ENCODE peak calls at places on chromosomes 12 and 14, in ten cellular contexts. One of them, this sample, is unnamed. For H3K4me1, the result is how much of the 10 kb centered on the place peaks cover.

GRCh38 chr14:66137076-66137475 is 349.1 kb upstream of the CCDC196 start:
- DNase-seq in SK-N-SH: no peak
- DNase-seq in fibroblast of lung: no peak
- DNase-seq in neuronal stem cell: no peak
- DNase-seq in IMR-90: no peak
- DNase-seq in colonic mucosa: no peak
- DNase-seq in mammary epithelial cell: no peak
- DNase-seq in H9: no peak
- DNase-seq in Karpas-422: no peak
- DNase-seq in GM23248: no peak
- DNase-seq in this sample: no peak

GRCh38 chr12:9869307-9870161 is at the start of gene CLEC2B:
- DNase-seq in colonic mucosa: no peak
- DNase-seq in Karpas-422: no peak
- DNase-seq in mammary epithelial cell: peak
- DNase-seq in fibroblast of lung: peak
- DNase-seq in IMR-90: peak
- DNase-seq in SK-N-SH: no peak
- DNase-seq in neuronal stem cell: no peak
- DNase-seq in GM23248: peak
- DNase-seq in H9: no peak
- DNase-seq in this sample: no peak

GRCh38 chr12:51847830-51848727 is at the start of gene FIGNL2:
- DNase-seq in mammary epithelial cell: no peak
- DNase-seq in GM23248: peak
- DNase-seq in colonic mucosa: no peak
- DNase-seq in neuronal stem cell: peak
- DNase-seq in SK-N-SH: peak
- DNase-seq in fibroblast of lung: peak
- DNase-seq in IMR-90: peak
- DNase-seq in Karpas-422: no peak
- DNase-seq in H9: peak
- DNase-seq in this sample: peak

GRCh38 chr12:4595881-4596280 is 33.9 kb downstream of the DYRK4 start:
- DNase-seq in Karpas-422: no peak
- DNase-seq in neuronal stem cell: no peak
- DNase-seq in mammary epithelial cell: no peak
- DNase-seq in IMR-90: no peak
- DNase-seq in GM23248: no peak
- DNase-seq in fibroblast of lung: no peak
- DNase-seq in H9: no peak
- DNase-seq in SK-N-SH: no peak
- DNase-seq in colonic mucosa: no peak
- DNase-seq in this sample: no peak

GRCh38 chr14:95619785-95620417 is 66.3 kb upstream of the TCL1B start:
- DNase-seq in IMR-90: no peak
- DNase-seq in GM23248: no peak
- DNase-seq in fibroblast of lung: no peak
- DNase-seq in colonic mucosa: no peak
- DNase-seq in neuronal stem cell: no peak
- DNase-seq in SK-N-SH: no peak
- DNase-seq in Karpas-422: no peak
- DNase-seq in H9: peak
- DNase-seq in mammary epithelial cell: no peak
- DNase-seq in this sample: no peak

GRCh38 chr12:58252914-58253313 is 311.5 kb downstream of the ATP23 start:
- DNase-seq in Karpas-422: no peak
- DNase-seq in IMR-90: no peak
- DNase-seq in neuronal stem cell: no peak
- DNase-seq in GM23248: no peak
- DNase-seq in H9: no peak
- DNase-seq in mammary epithelial cell: no peak
- DNase-seq in fibroblast of lung: no peak
- DNase-seq in colonic mucosa: no peak
- DNase-seq in SK-N-SH: no peak
- DNase-seq in this sample: no peak

GRCh38 chr12:117202556-117202955 is 12.3 kb upstream of the FBXO21 start:
- DNase-seq in mammary epithelial cell: no peak
- DNase-seq in SK-N-SH: no peak
- DNase-seq in fibroblast of lung: no peak
- DNase-seq in GM23248: no peak
- DNase-seq in H9: no peak
- DNase-seq in Karpas-422: no peak
- DNase-seq in neuronal stem cell: no peak
- DNase-seq in IMR-90: no peak
- DNase-seq in colonic mucosa: no peak
- DNase-seq in this sample: no peak

GRCh38 chr12:131829351-131829794 is 1.2 kb downstream of the MMP17 start:
- DNase-seq in SK-N-SH: peak
- DNase-seq in fibroblast of lung: peak
- DNase-seq in mammary epithelial cell: peak
- DNase-seq in colonic mucosa: no peak
- DNase-seq in Karpas-422: no peak
- DNase-seq in GM23248: peak
- DNase-seq in IMR-90: no peak
- DNase-seq in neuronal stem cell: no peak
- DNase-seq in H9: peak
- DNase-seq in this sample: no peak

GRCh38 chr12:69916541-69917270 is 91.7 kb downstream of the MYRFL start:
- DNase-seq in mammary epithelial cell: no peak
- DNase-seq in IMR-90: no peak
- DNase-seq in H9: no peak
- DNase-seq in fibroblast of lung: peak
- DNase-seq in GM23248: peak
- DNase-seq in colonic mucosa: no peak
- DNase-seq in neuronal stem cell: no peak
- DNase-seq in Karpas-422: no peak
- DNase-seq in SK-N-SH: no peak
- DNase-seq in this sample: no peak

GRCh38 chr14:73462815-73463214 is 4.5 kb upstream of the NUMB start:
- DNase-seq in colonic mucosa: no peak
- DNase-seq in GM23248: peak
- DNase-seq in SK-N-SH: peak
- DNase-seq in neuronal stem cell: no peak
- DNase-seq in IMR-90: no peak
- DNase-seq in mammary epithelial cell: no peak
- DNase-seq in H9: no peak
- DNase-seq in fibroblast of lung: no peak
- DNase-seq in Karpas-422: no peak
- DNase-seq in this sample: no peak

GRCh38 chr14:104926619-104927431 is 2.1 kb downstream of the PLD4 start:
- DNase-seq in H9: no peak
- DNase-seq in mammary epithelial cell: no peak
- DNase-seq in fibroblast of lung: no peak
- DNase-seq in SK-N-SH: no peak
- DNase-seq in neuronal stem cell: no peak
- DNase-seq in IMR-90: no peak
- DNase-seq in GM23248: no peak
- DNase-seq in Karpas-422: peak
- DNase-seq in colonic mucosa: no peak
- DNase-seq in this sample: peak

GRCh38 chr14:53896773-53897172 is 59.9 kb downstream of the BMP4 start:
- DNase-seq in colonic mucosa: no peak
- DNase-seq in IMR-90: peak
- DNase-seq in SK-N-SH: no peak
- DNase-seq in GM23248: peak
- DNase-seq in mammary epithelial cell: no peak
- DNase-seq in fibroblast of lung: no peak
- DNase-seq in Karpas-422: no peak
- DNase-seq in H9: no peak
- DNase-seq in neuronal stem cell: no peak
- DNase-seq in this sample: no peak

GRCh38 chr12:92989715-92990484 is 60.8 kb upstream of the EEA1 start:
- DNase-seq in H9: no peak
- DNase-seq in SK-N-SH: no peak
- DNase-seq in GM23248: no peak
- DNase-seq in mammary epithelial cell: no peak
- DNase-seq in Karpas-422: no peak
- DNase-seq in colonic mucosa: no peak
- DNase-seq in neuronal stem cell: no peak
- DNase-seq in fibroblast of lung: no peak
- DNase-seq in IMR-90: no peak
- DNase-seq in this sample: no peak

GRCh38 chr12:92987846-92988621 is 58.9 kb upstream of the EEA1 start:
- DNase-seq in fibroblast of lung: no peak
- DNase-seq in IMR-90: no peak
- DNase-seq in H9: peak
- DNase-seq in SK-N-SH: no peak
- DNase-seq in colonic mucosa: no peak
- DNase-seq in GM23248: no peak
- DNase-seq in neuronal stem cell: no peak
- DNase-seq in Karpas-422: peak
- DNase-seq in mammary epithelial cell: no peak
- DNase-seq in this sample: no peak

GRCh38 chr12:92987362-92987761 is 58.3 kb upstream of the EEA1 start:
- DNase-seq in Karpas-422: peak
- DNase-seq in colonic mucosa: peak
- DNase-seq in IMR-90: peak
- DNase-seq in SK-N-SH: peak
- DNase-seq in GM23248: peak
- DNase-seq in H9: no peak
- DNase-seq in fibroblast of lung: peak
- DNase-seq in mammary epithelial cell: peak
- DNase-seq in neuronal stem cell: peak
- DNase-seq in this sample: no peak

GRCh38 chr12:92991134-92991533 is 62.0 kb upstream of the EEA1 start:
- DNase-seq in fibroblast of lung: no peak
- DNase-seq in IMR-90: no peak
- DNase-seq in SK-N-SH: no peak
- DNase-seq in colonic mucosa: no peak
- DNase-seq in neuronal stem cell: no peak
- DNase-seq in H9: no peak
- DNase-seq in GM23248: no peak
- DNase-seq in mammary epithelial cell: no peak
- DNase-seq in Karpas-422: no peak
- DNase-seq in this sample: no peak

DNA sequence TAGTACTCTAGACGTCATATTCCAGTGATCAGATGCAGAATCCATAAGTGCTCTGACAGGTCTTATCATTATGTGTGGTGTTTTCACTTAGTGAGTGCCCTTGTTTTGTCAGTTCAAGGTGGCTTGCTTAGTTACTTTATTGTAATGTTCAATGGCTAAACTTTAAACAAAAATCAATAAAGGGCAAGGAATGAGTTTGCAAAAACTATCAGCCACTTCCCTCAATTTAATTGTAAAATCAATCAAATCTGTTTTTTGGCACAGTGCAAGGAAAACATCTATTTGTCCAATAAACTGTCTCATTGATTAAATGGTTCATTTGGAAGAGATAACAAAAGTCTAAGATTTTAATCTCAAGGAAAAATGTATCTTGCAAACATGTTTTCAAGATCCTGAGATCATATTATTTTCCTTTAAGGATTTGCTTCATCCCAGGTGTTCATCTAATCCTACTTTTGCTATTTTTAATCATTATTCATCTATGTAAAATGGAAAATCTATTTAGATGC is 59.6 kb upstream of the EEA1 start:
- DNase-seq in H9: no peak
- DNase-seq in GM23248: no peak
- DNase-seq in mammary epithelial cell: no peak
- DNase-seq in fibroblast of lung: no peak
- DNase-seq in Karpas-422: no peak
- DNase-seq in IMR-90: no peak
- DNase-seq in SK-N-SH: no peak
- DNase-seq in neuronal stem cell: no peak
- DNase-seq in colonic mucosa: no peak
- DNase-seq in this sample: no peak
- H3K27ac ChIP-seq in H9: no peak
- H3K27ac ChIP-seq in GM23248: no peak
- H3K27ac ChIP-seq in mammary epithelial cell: no peak
- H3K27ac ChIP-seq in fibroblast of lung: no peak
- H3K27ac ChIP-seq in Karpas-422: no peak
- H3K27ac ChIP-seq in IMR-90: no peak
- H3K27ac ChIP-seq in SK-N-SH: no peak
- H3K27ac ChIP-seq in neuronal stem cell: no peak
- H3K27ac ChIP-seq in colonic mucosa: no peak
- H3K27ac ChIP-seq in this sample: no peak

DNA sequence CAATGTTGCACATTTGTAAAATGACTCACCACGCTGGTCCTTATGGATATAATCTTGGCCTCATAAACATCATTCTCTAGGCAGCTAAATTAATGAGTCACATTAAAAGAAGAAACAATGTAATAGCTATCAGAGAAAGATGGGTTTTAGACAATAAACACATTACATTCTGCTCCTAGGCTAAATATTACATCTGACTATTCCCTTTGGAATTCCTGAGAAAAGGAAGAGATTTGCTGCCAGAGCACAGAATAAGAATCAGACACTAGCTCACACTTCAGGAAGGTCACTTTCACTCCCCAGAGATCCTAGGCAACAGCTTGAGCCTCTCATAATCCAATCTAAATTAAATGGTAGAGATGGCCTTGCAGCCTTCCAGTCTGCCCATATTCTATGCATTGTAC is 218.2 kb downstream of the PTPRO start:
- DNase-seq in fibroblast of lung: peak
- DNase-seq in neuronal stem cell: no peak
- DNase-seq in SK-N-SH: no peak
- DNase-seq in GM23248: peak
- DNase-seq in H9: no peak
- DNase-seq in IMR-90: peak
- DNase-seq in colonic mucosa: no peak
- DNase-seq in mammary epithelial cell: no peak
- DNase-seq in Karpas-422: no peak
- DNase-seq in this sample: no peak
- H3K9ac ChIP-seq in fibroblast of lung: no peak
- H3K9ac ChIP-seq in neuronal stem cell: no peak
- H3K9ac ChIP-seq in SK-N-SH: peak
- H3K9ac ChIP-seq in GM23248: peak
- H3K9ac ChIP-seq in H9: no peak
- H3K9ac ChIP-seq in IMR-90: no peak
- H3K9ac ChIP-seq in colonic mucosa: no peak
- H3K9ac ChIP-seq in mammary epithelial cell: no peak
- H3K9ac ChIP-seq in Karpas-422: no peak
- H3K9ac ChIP-seq in this sample: no peak

DNA sequence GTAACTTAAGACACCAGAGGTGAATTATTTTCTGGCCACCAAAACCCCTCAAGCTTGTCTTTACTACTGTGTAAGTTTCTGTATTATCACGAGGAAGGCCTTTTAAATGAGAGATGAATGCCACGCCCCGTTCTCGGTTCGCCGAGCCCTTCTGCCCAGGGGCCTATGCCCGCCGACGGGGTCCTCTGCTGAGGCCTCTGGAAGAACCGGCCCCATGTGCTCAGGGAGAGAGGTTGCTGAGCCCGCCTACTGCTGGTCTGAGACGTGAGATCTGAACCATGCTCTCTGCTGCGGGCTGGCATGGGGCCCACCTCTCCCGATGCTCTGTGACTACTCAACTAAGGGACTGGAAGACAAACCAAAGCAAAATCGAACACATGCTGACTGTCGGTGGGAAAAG is 21.0 kb downstream of the AMN start:
- DNase-seq in neuronal stem cell: no peak
- DNase-seq in Karpas-422: no peak
- DNase-seq in fibroblast of lung: no peak
- DNase-seq in mammary epithelial cell: no peak
- DNase-seq in SK-N-SH: no peak
- DNase-seq in H9: no peak
- DNase-seq in IMR-90: no peak
- DNase-seq in GM23248: no peak
- DNase-seq in colonic mucosa: no peak
- DNase-seq in this sample: no peak
- H3K4me1 ChIP-seq in neuronal stem cell: under half
- H3K4me1 ChIP-seq in Karpas-422: under half
- H3K4me1 ChIP-seq in fibroblast of lung: under half
- H3K4me1 ChIP-seq in mammary epithelial cell: under half
- H3K4me1 ChIP-seq in SK-N-SH: under half
- H3K4me1 ChIP-seq in H9: under half
- H3K4me1 ChIP-seq in IMR-90: under half
- H3K4me1 ChIP-seq in GM23248: under half
- H3K4me1 ChIP-seq in colonic mucosa: under half
- H3K4me1 ChIP-seq in this sample: under half

GRCh38 chr14:21055473-21056117 is 2.0 kb upstream of the RNASE8 start:
- DNase-seq in fibroblast of lung: no peak
- DNase-seq in GM23248: no peak
- DNase-seq in mammary epithelial cell: no peak
- DNase-seq in neuronal stem cell: no peak
- DNase-seq in colonic mucosa: peak
- DNase-seq in Karpas-422: no peak
- DNase-seq in IMR-90: no peak
- DNase-seq in H9: no peak
- DNase-seq in SK-N-SH: no peak
- DNase-seq in this sample: no peak
- H3K27ac ChIP-seq in fibroblast of lung: no peak
- H3K27ac ChIP-seq in GM23248: no peak
- H3K27ac ChIP-seq in mammary epithelial cell: no peak
- H3K27ac ChIP-seq in neuronal stem cell: no peak
- H3K27ac ChIP-seq in colonic mucosa: peak
- H3K27ac ChIP-seq in Karpas-422: no peak
- H3K27ac ChIP-seq in IMR-90: no peak
- H3K27ac ChIP-seq in H9: no peak
- H3K27ac ChIP-seq in SK-N-SH: no peak
- H3K27ac ChIP-seq in this sample: peak

This sample was measured in kidney.